ENCODE peak calls at places on chromosomes 2 and 18, in six cellular contexts. K is mesendoderm, M is chondrocyte, O is fibroblast of pulmonary artery, G is HCT116, B is left cardiac atrium. I is an unnamed sample.

GRCh38 chr2:168602846-168603406 is 146.9 kb downstream of the CERS6 start:
- DNase-seq in K (no peak), M (no peak), O (no peak), G (no peak), B (no peak), I (no peak)

GRCh38 chr2:19857806-19858205 is 44.0 kb downstream of the TTC32 start:
- DNase-seq in K (peak), M (no peak), O (no peak), G (no peak), B (no peak), I (no peak)

GRCh38 chr2:147686365-147686764 is 158.5 kb upstream of the ACVR2A start:
- DNase-seq in K (no peak), M (no peak), O (no peak), G (no peak), B (no peak), I (no peak)

GRCh38 chr2:240459401-240460242 is 24.2 kb downstream of the GPC1 start:
- DNase-seq in K (no peak), M (peak), O (no peak), G (no peak), B (peak), I (no peak)

GRCh38 chr18:78740876-78741275 is 238.7 kb upstream of the SALL3 start:
- DNase-seq in K (no peak), M (no peak), O (no peak), G (no peak), B (no peak), I (no peak)

GRCh38 chr2:230735884-230736283 is 23.2 kb downstream of the CAB39 start:
- DNase-seq in K (no peak), M (no peak), O (no peak), G (no peak), B (no peak), I (no peak)

GRCh38 chr18:45295388-45295787 is 319.9 kb upstream of the SLC14A2 start:
- DNase-seq in K (no peak), M (no peak), O (no peak), G (no peak), B (no peak), I (no peak)

GRCh38 chr18:79904357-79905147 is 46.9 kb downstream of the SLC66A2 start:
- DNase-seq in K (no peak), M (peak), O (no peak), G (no peak), B (no peak), I (no peak)

GRCh38 chr2:20781656-20782265 is 41.1 kb downstream of the LDAH start:
- DNase-seq in K (peak), M (no peak), O (peak), G (no peak), B (no peak), I (peak)

GRCh38 chr2:166126014-166126639 is 1.7 kb downstream of the SCN1A start:
- DNase-seq in K (no peak), M (no peak), O (peak), G (no peak), B (no peak), I (no peak)

GRCh38 chr18:55287146-55287806 is 300.7 kb downstream of the TCF4 start:
- DNase-seq in K (peak), M (no peak), O (no peak), G (no peak), B (no peak), I (no peak)

GRCh38 chr2:241461693-241462677 is 46.4 kb downstream of the STK25 start:
- DNase-seq in K (no peak), M (no peak), O (no peak), G (no peak), B (no peak), I (no peak)

GRCh38 chr18:23565916-23566547 is 20.3 kb downstream of the NPC1 start:
- DNase-seq in K (no peak), M (no peak), O (no peak), G (no peak), B (no peak), I (no peak)

GRCh38 chr18:75104483-75104882 is 104.5 kb downstream of the PTGR3 start:
- DNase-seq in K (no peak), M (no peak), O (no peak), G (no peak), B (no peak), I (no peak)

GRCh38 chr2:54641988-54642387 is 81.5 kb upstream of the EML6 start:
- DNase-seq in K (no peak), M (no peak), O (no peak), G (no peak), B (no peak), I (no peak)

GRCh38 chr2:212998629-212999359 is 152.6 kb downstream of the IKZF2 start:
- DNase-seq in K (no peak), M (no peak), O (peak), G (no peak), B (no peak), I (no peak)

GRCh38 chr2:48530033-48530804 is at the start of gene STON1:
- DNase-seq in K (peak), M (no peak), O (peak), G (no peak), B (peak), I (no peak)

GRCh38 chr18:37362158-37362890 is 203.3 kb downstream of the CELF4 start:
- DNase-seq in K (peak), M (no peak), O (no peak), G (no peak), B (no peak), I (no peak)

GRCh38 chr2:190270298-190270697 is 49.3 kb downstream of the HIBCH start:
- DNase-seq in K (no peak), M (no peak), O (no peak), G (no peak), B (no peak), I (no peak)

GRCh38 chr2:158491072-158491471 is 34.3 kb downstream of the PKP4 start:
- DNase-seq in K (no peak), M (no peak), O (no peak), G (no peak), B (no peak), I (no peak)

GRCh38 chr2:178306351-178307073 is 112.2 kb downstream of the OSBPL6 start:
- DNase-seq in K (peak), M (no peak), O (peak), G (peak), B (no peak), I (peak)

GRCh38 chr2:156331572-156332451 is 709 bp downstream of the NR4A2 start:
- DNase-seq in K (peak), M (peak), O (peak), G (no peak), B (peak), I (peak)

GRCh38 chr2:122034797-122035196 is 279.3 kb downstream of the TSN start:
- DNase-seq in K (peak), M (no peak), O (no peak), G (no peak), B (no peak), I (peak)

GRCh38 chr2:40962026-40962425 is 510.1 kb upstream of the SLC8A1 start:
- DNase-seq in K (no peak), M (no peak), O (peak), G (no peak), B (no peak), I (no peak)

GRCh38 chr2:234288974-234289455 is 207.9 kb downstream of the ARL4C start:
- DNase-seq in K (peak), M (no peak), O (peak), G (peak), B (peak), I (peak)

I was measured in NCI-H748 treated with DMSO at 0.1 percent for 48 hours.